ENCODE peak calls at places on chromosomes 12 and 14, in four cellular contexts. T is progenitor cell of endocrine pancreas, O is AG10803, Y is heart right ventricle. M is an unnamed sample.

GRCh38 chr12:30753233-30753632 is 1.5 kb downstream of the CAPRIN2 start:
- DNase-seq in T (no peak), O (peak), Y (no peak), M (no peak)

GRCh38 chr14:59848671-59849070 is 21.9 kb downstream of the RTN1 start:
- DNase-seq in T (no peak), O (no peak), Y (no peak), M (no peak)

GRCh38 chr12:111448831-111449790 is 43.4 kb downstream of the SH2B3 start:
- DNase-seq in T (no peak), O (no peak), Y (no peak), M (peak)

GRCh38 chr12:15320881-15321280 is 1.4 kb upstream of the PTPRO start:
- DNase-seq in T (no peak), O (no peak), Y (no peak), M (no peak)

GRCh38 chr12:127396720-127397119 is 870.2 kb upstream of the TMEM132C start:
- DNase-seq in T (no peak), O (no peak), Y (no peak), M (no peak)

GRCh38 chr14:31110872-31111271 is 84.7 kb upstream of the STRN3 start:
- DNase-seq in T (no peak), O (no peak), Y (no peak), M (no peak)

GRCh38 chr12:48358937-48359509 is 8.3 kb upstream of the ZNF641 start:
- DNase-seq in T (no peak), O (no peak), Y (no peak), M (no peak)

GRCh38 chr14:104940526-104941150 is 16.0 kb downstream of the PLD4 start:
- DNase-seq in T (no peak), O (no peak), Y (no peak), M (no peak)

GRCh38 chr14:90814806-90815566 is 1.2 kb downstream of the TTC7B start:
- DNase-seq in T (no peak), O (no peak), Y (no peak), M (no peak)

GRCh38 chr12:78248321-78248720 is 417.6 kb downstream of the NAV3 start:
- DNase-seq in T (no peak), O (no peak), Y (no peak), M (no peak)

GRCh38 chr12:104281636-104282035 is 21.9 kb upstream of the EID3 start:
- DNase-seq in T (no peak), O (peak), Y (no peak), M (no peak)

GRCh38 chr12:103855036-103855712 is 14.1 kb upstream of the NT5DC3 start:
- DNase-seq in T (no peak), O (peak), Y (no peak), M (no peak)

GRCh38 chr12:121279507-121279915 is 17.0 kb downstream of the CAMKK2 start:
- DNase-seq in T (no peak), O (peak), Y (peak), M (peak)

GRCh38 chr14:30035361-30035760 is 107.7 kb upstream of the PRKD1 start:
- DNase-seq in T (no peak), O (no peak), Y (no peak), M (no peak)

GRCh38 chr12:91920276-91920675 is 225.4 kb downstream of the BTG1 start:
- DNase-seq in T (no peak), O (peak), Y (no peak), M (no peak)

GRCh38 chr12:98645572-98646067 is 530 bp downstream of the APAF1 start:
- DNase-seq in T (no peak), O (no peak), Y (peak), M (no peak)

GRCh38 chr12:120278137-120279069 is 12.9 kb upstream of the PXN start:
- DNase-seq in T (no peak), O (no peak), Y (no peak), M (no peak)

GRCh38 chr12:111557271-111558106 is 41.6 kb downstream of the ATXN2 start:
- DNase-seq in T (no peak), O (peak), Y (no peak), M (no peak)

GRCh38 chr12:66823857-66824570 is 145.1 kb upstream of the GRIP1 start:
- DNase-seq in T (no peak), O (no peak), Y (no peak), M (no peak)

GRCh38 chr12:23139026-23139425 is 514.1 kb downstream of the ETNK1 start:
- DNase-seq in T (no peak), O (no peak), Y (no peak), M (no peak)

GRCh38 chr12:9787340-9787737 is 26.6 kb upstream of the CD69 start:
- DNase-seq in T (no peak), O (peak), Y (no peak), M (no peak)

GRCh38 chr12:118356809-118357326 is 15.8 kb downstream of the TAOK3 start:
- DNase-seq in T (no peak), O (peak), Y (no peak), M (no peak)

GRCh38 chr12:15597125-15597830 is 191.9 kb downstream of the EPS8 start:
- DNase-seq in T (no peak), O (no peak), Y (no peak), M (no peak)

GRCh38 chr12:94570161-94570560 is 80.2 kb downstream of the TMCC3 start:
- DNase-seq in T (no peak), O (no peak), Y (no peak), M (no peak)

GRCh38 chr12:62468935-62469334 is 2.3 kb downstream of the MON2 start:
- DNase-seq in T (no peak), O (no peak), Y (no peak), M (no peak)

GRCh38 chr12:96164951-96165858 is 29.0 kb upstream of the ELK3 start:
- DNase-seq in T (no peak), O (no peak), Y (peak), M (no peak)

GRCh38 chr14:88340357-88340756 is 17.3 kb upstream of the KCNK10 start:
- DNase-seq in T (no peak), O (no peak), Y (no peak), M (no peak)

GRCh38 chr12:21992823-21993222 is 51.6 kb upstream of the ABCC9 start:
- DNase-seq in T (no peak), O (no peak), Y (peak), M (no peak)

GRCh38 chr12:132748319-132748718 is 13.3 kb downstream of the ANKLE2 start:
- DNase-seq in T (no peak), O (no peak), Y (no peak), M (no peak)

GRCh38 chr12:6925543-6926279 is 2.0 kb upstream of the ATN1 start:
- DNase-seq in T (no peak), O (peak), Y (peak), M (no peak)

GRCh38 chr14:67268456-67269115 is 27.4 kb downstream of the PALS1 start:
- DNase-seq in T (no peak), O (peak), Y (no peak), M (no peak)

GRCh38 chr12:100200450-100201181 is at the start of gene ACTR6:
- DNase-seq in T (peak), O (peak), Y (peak), M (peak)
- TF ChIP-seq CTCF in T (no peak), O (no peak), Y (no peak), M (peak)

GRCh38 chr14:56247495-56248087 is 129.4 kb downstream of the PELI2 start:
- DNase-seq in T (no peak), O (peak), Y (no peak), M (no peak)
- TF ChIP-seq CTCF in T (peak), O (peak), Y (peak), M (peak)

GRCh38 chr12:41011939-41012338 is 176.2 kb upstream of the PDZRN4 start:
- DNase-seq in T (no peak), O (no peak), Y (no peak), M (no peak)
- TF ChIP-seq CTCF in T (no peak), O (no peak), Y (no peak), M (no peak)

DNA sequence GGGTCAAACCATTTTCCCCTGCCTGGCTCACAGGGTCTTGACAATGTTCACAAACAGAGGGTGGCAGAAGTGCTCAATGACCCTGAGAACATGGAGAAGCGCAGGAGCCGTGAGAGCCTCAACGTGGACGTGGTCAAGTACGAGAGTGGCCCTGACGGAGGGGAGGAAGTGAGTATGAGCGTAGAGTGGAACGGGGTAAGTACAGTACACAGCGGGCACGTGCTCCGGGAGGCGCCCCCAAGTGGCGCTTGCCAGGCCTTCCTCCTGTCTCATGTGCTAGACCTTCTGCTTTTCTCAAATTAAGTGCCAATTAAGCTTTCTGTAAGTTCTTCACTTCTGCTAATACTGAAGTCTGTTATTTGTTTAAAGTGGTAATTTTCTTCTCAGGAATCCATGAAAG is 35.9 kb downstream of the XRCC3 start:
- DNase-seq in T (no peak), O (peak), Y (no peak), M (no peak)
- TF ChIP-seq CTCF in T (peak), O (peak), Y (peak), M (peak)

GRCh38 chr14:50676814-50677516 is 8.9 kb upstream of the SAV1 start:
- DNase-seq in T (no peak), O (no peak), Y (no peak), M (no peak)
- TF ChIP-seq CTCF in T (no peak), O (no peak), Y (no peak), M (no peak)

GRCh38 chr14:56487090-56487667 is 92.4 kb upstream of the TMEM260 start:
- DNase-seq in T (no peak), O (peak), Y (no peak), M (no peak)
- TF ChIP-seq CTCF in T (peak), O (peak), Y (peak), M (peak)

GRCh38 chr12:113130457-113131135 is 5.0 kb downstream of the RASAL1 start:
- DNase-seq in T (no peak), O (no peak), Y (no peak), M (peak)
- TF ChIP-seq CTCF in T (peak), O (no peak), Y (no peak), M (peak)

DNA sequence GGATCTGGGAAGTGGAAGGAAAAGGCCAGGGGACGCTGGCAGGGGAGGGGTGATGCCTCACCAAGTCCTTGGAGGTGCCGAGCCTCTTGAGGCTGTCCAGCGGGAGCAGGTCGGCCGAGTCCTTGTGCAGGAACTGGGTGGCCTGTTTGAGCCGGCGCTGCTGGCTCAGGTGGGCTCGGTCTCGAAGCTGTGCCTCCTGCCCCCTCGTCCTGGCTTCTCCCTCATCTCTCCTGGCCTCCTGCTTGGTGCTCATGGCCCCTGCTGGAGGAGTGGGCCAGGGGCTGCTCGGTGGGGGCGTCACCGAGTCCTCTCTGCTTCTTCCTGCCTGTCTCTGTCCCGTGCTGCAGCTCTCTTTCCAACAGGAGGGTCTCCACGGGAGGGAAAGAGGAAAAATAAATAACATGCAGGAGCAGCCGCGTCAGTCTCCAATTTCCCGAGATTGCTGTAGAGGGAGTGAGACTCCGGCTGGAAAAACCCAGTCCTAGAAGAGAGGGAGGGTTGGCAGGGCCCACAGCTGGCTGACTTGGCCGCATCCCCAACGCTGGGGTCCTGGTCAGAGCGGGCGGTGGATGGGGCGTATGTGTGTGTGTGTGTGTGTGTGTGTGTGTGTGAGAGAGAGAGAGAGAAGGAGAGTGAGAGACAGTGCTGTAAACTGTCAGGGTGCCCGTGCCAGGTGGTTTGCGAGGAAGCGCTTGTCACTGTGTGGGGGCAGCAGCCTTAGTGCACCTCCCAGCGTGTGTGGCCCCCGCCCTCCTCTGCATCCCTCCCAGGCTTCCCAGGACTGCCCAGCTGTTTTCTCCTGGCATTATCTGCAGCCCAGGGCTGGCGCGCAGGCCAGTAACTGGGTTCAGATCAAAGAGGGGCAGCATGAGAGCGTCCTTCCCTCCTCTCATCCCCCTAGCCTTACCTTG is at the start of gene NRIP2:
- DNase-seq in T (no peak), O (peak), Y (peak), M (peak)
- TF ChIP-seq CTCF in T (no peak), O (peak), Y (peak), M (no peak)

GRCh38 chr14:37034410-37035285 is 137.8 kb downstream of the SLC25A21 start:
- DNase-seq in T (no peak), O (peak), Y (no peak), M (no peak)

GRCh38 chr14:37037636-37038387 is 134.6 kb downstream of the SLC25A21 start:
- DNase-seq in T (no peak), O (no peak), Y (no peak), M (no peak)

GRCh38 chr14:37035401-37035800 is 137.0 kb downstream of the SLC25A21 start:
- DNase-seq in T (no peak), O (no peak), Y (no peak), M (no peak)

GRCh38 chr14:37032863-37033262 is 139.5 kb downstream of the SLC25A21 start:
- DNase-seq in T (no peak), O (no peak), Y (no peak), M (no peak)

GRCh38 chr14:37036669-37037341 is 135.6 kb downstream of the SLC25A21 start:
- DNase-seq in T (no peak), O (peak), Y (no peak), M (no peak)
- TF ChIP-seq CTCF in T (no peak), O (no peak), Y (no peak), M (no peak)

GRCh38 chr14:69506241-69506595 is 21.7 kb downstream of the PLEKHD1 start:
- DNase-seq in T (no peak), O (no peak), Y (no peak), M (no peak)
- TF ChIP-seq CTCF in T (no peak), O (no peak), Y (no peak), M (no peak)

M was measured in dorsolateral prefrontal cortex.